ENCODE peak calls at places on chromosomes 13 and 19, in four cellular contexts. T is NCI-H446 treated with DMSO at 0.1 percent for 48 hours, O is left ventricle myocardium inferior, F is NCI-H2171. U is an unnamed sample.

GRCh38 chr13:60571571-60571970 is 174.6 kb downstream of the TDRD3 start:
- DNase-seq in F (no peak), T (no peak), O (no peak), U (no peak)

GRCh38 chr19:5900976-5901375 is 2.6 kb downstream of the NDUFA11 start:
- DNase-seq in T (no peak), O (no peak), F (no peak), U (no peak)

GRCh38 chr13:27425918-27426630 is 1.7 kb downstream of the GTF3A start:
- DNase-seq in F (no peak), O (peak), T (peak), U (peak)

GRCh38 chr13:47826481-47826880 is 174.6 kb downstream of the SUCLA2 start:
- DNase-seq in F (no peak), O (no peak), T (no peak), U (no peak)

GRCh38 chr13:23707674-23708073 is 137.5 kb downstream of the TNFRSF19 start:
- DNase-seq in F (no peak), O (no peak), T (no peak), U (no peak)

GRCh38 chr19:40089462-40089861 is 1.3 kb downstream of the ZNF780A start:
- DNase-seq in O (no peak), F (no peak), T (no peak), U (no peak)

GRCh38 chr19:17470204-17470841 is at the start of gene SLC27A1:
- DNase-seq in T (peak), F (peak), O (peak), U (peak)

GRCh38 chr19:2575734-2576481 is 100.0 kb downstream of the GADD45B start:
- DNase-seq in T (no peak), F (peak), O (peak), U (peak)

GRCh38 chr19:942133-942645 is 16.4 kb downstream of the ARID3A start:
- DNase-seq in O (no peak), T (no peak), F (no peak), U (no peak)

GRCh38 chr13:61728468-61728867 is 312.8 kb upstream of the PCDH20 start:
- DNase-seq in O (no peak), T (peak), F (no peak), U (no peak)

U was measured in left ventricle myocardium superior.